ENCODE peak calls at places on chromosomes 1 and 21, in eight cellular contexts. K is astrocyte, Y is SK-N-SH, Z is pancreas, P is prostate gland, E is heart right ventricle, U is lower lobe of right lung, J is esophagus squamous epithelium. A is an unnamed sample. For H3K4me1, the result is how much of the 10 kb centered on the place peaks cover.

GRCh38 chr1:242017580-242018233 is 18.8 kb upstream of the MAP1LC3C start:
- DNase-seq in U (peak), J (no peak), E (peak), K (peak), P (peak), Y (peak), Z (peak), A (no peak)

GRCh38 chr1:36658838-36659237 is 176.1 kb upstream of the CSF3R start:
- DNase-seq in K (no peak), E (no peak), Y (no peak), P (no peak), U (no peak), J (no peak), Z (no peak), A (no peak)

GRCh38 chr1:107727866-107728265 is 237.1 kb downstream of the VAV3 start:
- DNase-seq in P (peak), E (no peak), Z (no peak), Y (peak), U (no peak), J (no peak), K (no peak), A (no peak)

GRCh38 chr1:152244576-152244975 is 20.6 kb upstream of the HRNR start:
- DNase-seq in J (no peak), K (peak), E (no peak), P (no peak), U (no peak), Y (no peak), Z (no peak), A (no peak)

GRCh38 chr1:55143686-55144085 is 71.5 kb downstream of the USP24 start:
- DNase-seq in Z (no peak), E (no peak), U (no peak), K (no peak), Y (no peak), J (no peak), P (no peak), A (no peak)

GRCh38 chr1:207628776-207629175 is 16.2 kb upstream of the CR1L start:
- DNase-seq in K (no peak), U (no peak), P (no peak), Z (no peak), J (no peak), E (no peak), Y (no peak), A (no peak)

GRCh38 chr21:18801468-18801867 is 397.9 kb upstream of the TMPRSS15 start:
- DNase-seq in E (no peak), J (no peak), K (peak), Y (peak), U (no peak), Z (no peak), P (no peak), A (no peak)

GRCh38 chr1:99445486-99445885 is 181.2 kb downstream of the PLPPR4 start:
- DNase-seq in Y (no peak), E (no peak), K (peak), P (no peak), U (no peak), Z (no peak), J (no peak), A (no peak)

GRCh38 chr1:215749423-215749822 is 182.3 kb downstream of the KCTD3 start:
- DNase-seq in Z (no peak), E (no peak), K (peak), U (no peak), P (no peak), J (no peak), Y (no peak), A (no peak)

GRCh38 chr1:234546890-234547788 is 62.8 kb downstream of the IRF2BP2 start:
- DNase-seq in P (no peak), E (no peak), Z (no peak), J (no peak), U (no peak), K (peak), Y (no peak), A (no peak)

GRCh38 chr1:113141650-113142473 is 68.9 kb downstream of the LRIG2 start:
- DNase-seq in E (no peak), U (no peak), Z (no peak), J (no peak), K (peak), P (no peak), Y (no peak), A (no peak)

GRCh38 chr21:29718081-29718815 is 221.5 kb downstream of the GRIK1 start:
- DNase-seq in U (no peak), Z (no peak), P (no peak), E (no peak), J (no peak), Y (no peak), K (peak), A (no peak)

GRCh38 chr1:116836099-116836498 is 73.6 kb upstream of the PTGFRN start:
- DNase-seq in Y (no peak), E (no peak), K (no peak), U (no peak), P (no peak), Z (peak), J (no peak), A (no peak)

GRCh38 chr21:38478782-38479181 is 19.5 kb downstream of the ERG start:
- DNase-seq in U (no peak), Y (no peak), E (no peak), Z (no peak), K (peak), J (no peak), P (no peak), A (no peak)

GRCh38 chr1:93668121-93668520 is 13.5 kb downstream of the BCAR3 start:
- DNase-seq in E (no peak), K (no peak), P (no peak), J (no peak), U (no peak), Z (no peak), Y (no peak), A (no peak)

GRCh38 chr21:37074546-37074945 is 1.5 kb downstream of the TTC3 start:
- DNase-seq in J (no peak), U (no peak), Y (no peak), E (no peak), Z (no peak), P (no peak), K (no peak), A (no peak)

GRCh38 chr1:109509176-109510134 is at the start of gene AMIGO1:
- DNase-seq in Y (peak), U (peak), K (no peak), J (no peak), E (peak), Z (peak), P (peak), A (peak)

GRCh38 chr1:11078631-11079030 is 18.8 kb upstream of the SRM start:
- DNase-seq in K (peak), U (no peak), J (no peak), Z (no peak), E (no peak), Y (no peak), P (no peak), A (no peak)

GRCh38 chr1:204503122-204503912 is 8.7 kb upstream of the PIK3C2B start:
- DNase-seq in J (no peak), Y (no peak), E (peak), K (peak), Z (no peak), U (no peak), P (peak), A (no peak)

GRCh38 chr1:87106867-87107266 is 192.4 kb downstream of the HS2ST1 start:
- DNase-seq in Z (no peak), E (no peak), P (no peak), K (no peak), U (no peak), Y (no peak), J (no peak), A (no peak)

GRCh38 chr1:53465023-53465957 is 6.1 kb downstream of the DMRTB1 start:
- DNase-seq in U (no peak), K (no peak), E (no peak), J (no peak), Z (no peak), P (no peak), Y (peak), A (no peak)

GRCh38 chr1:93604411-93604810 is 77.2 kb downstream of the BCAR3 start:
- DNase-seq in E (no peak), U (no peak), Y (no peak), J (no peak), P (no peak), Z (no peak), K (no peak), A (no peak)

GRCh38 chr21:35035116-35035515 is 14.0 kb downstream of the RUNX1 start:
- DNase-seq in Z (no peak), K (no peak), J (no peak), P (no peak), Y (no peak), E (no peak), U (no peak), A (no peak)

GRCh38 chr1:230825804-230826160 is 42.5 kb downstream of the C1orf198 start:
- DNase-seq in U (no peak), E (no peak), P (no peak), K (no peak), Y (no peak), Z (no peak), J (no peak), A (no peak)

GRCh38 chr1:116697892-116698595 is 30.5 kb upstream of the IGSF3 start:
- DNase-seq in K (no peak), Z (no peak), Y (no peak), E (no peak), P (no peak), U (no peak), J (no peak), A (no peak)

GRCh38 chr1:188668083-188668482 is 1809.6 kb downstream of the BRINP3 start:
- DNase-seq in E (no peak), J (no peak), Y (no peak), P (no peak), Z (no peak), U (no peak), K (no peak), A (no peak)

GRCh38 chr1:75794382-75794781 is 2.3 kb upstream of the MSH4 start:
- DNase-seq in Y (no peak), J (no peak), Z (no peak), K (no peak), P (no peak), U (no peak), E (no peak), A (no peak)

GRCh38 chr1:13813398-13814012 is 113.5 kb downstream of the PRDM2 start:
- DNase-seq in Y (peak), E (no peak), Z (no peak), P (no peak), J (no peak), K (no peak), U (peak), A (no peak)

GRCh38 chr1:201488817-201489581 is 17.9 kb downstream of the CSRP1 start:
- DNase-seq in E (peak), Y (peak), P (no peak), Z (peak), K (peak), U (peak), J (no peak), A (peak)

GRCh38 chr1:53902235-53902920 is 8.4 kb downstream of the DIO1 start:
- DNase-seq in P (no peak), Z (no peak), K (no peak), J (no peak), Y (no peak), U (no peak), E (no peak), A (no peak)

GRCh38 chr1:59759156-59759925 is 55.4 kb upstream of the HOOK1 start:
- DNase-seq in Y (peak), K (peak), J (peak), Z (peak), P (peak), U (peak), E (peak), A (peak)

GRCh38 chr1:160830321-160831153 is 32.1 kb downstream of the CD244 start:
- DNase-seq in Y (peak), E (peak), K (peak), U (peak), Z (peak), J (no peak), P (peak), A (peak)

GRCh38 chr1:180964609-180965008 is 51.9 kb downstream of the KIAA1614 start:
- DNase-seq in E (no peak), J (no peak), U (no peak), Y (no peak), Z (no peak), P (no peak), K (no peak), A (no peak)

GRCh38 chr1:26723013-26723991 is 27.5 kb downstream of the ARID1A start:
- DNase-seq in J (no peak), Z (peak), E (peak), U (peak), K (peak), Y (peak), P (peak), A (peak)

GRCh38 chr1:26724938-26725337 is 29.1 kb downstream of the ARID1A start:
- DNase-seq in U (no peak), J (no peak), Y (no peak), Z (no peak), P (no peak), E (no peak), K (peak), A (no peak)

GRCh38 chr1:26726784-26727183 is 31.0 kb downstream of the ARID1A start:
- DNase-seq in Z (no peak), J (no peak), E (no peak), P (no peak), U (no peak), Y (no peak), K (no peak), A (no peak)

GRCh38 chr1:26721669-26722355 is 26.0 kb downstream of the ARID1A start:
- DNase-seq in K (no peak), P (no peak), J (no peak), Z (no peak), Y (no peak), E (no peak), U (no peak), A (no peak)

GRCh38 chr1:26724118-26724517 is 28.3 kb downstream of the ARID1A start:
- DNase-seq in Z (no peak), J (no peak), P (no peak), U (no peak), Y (no peak), K (no peak), E (no peak), A (no peak)
- H3K4me1 ChIP-seq in Z (under half), J (half or more), P (under half), U (half or more), Y (half or more), K (under half), E (half or more), A (half or more)

GRCh38 chr1:9198538-9199361 is 35.8 kb upstream of the H6PD start:
- DNase-seq in K (peak), E (peak), J (no peak), P (no peak), Y (peak), Z (no peak), U (no peak), A (no peak)
- TF ChIP-seq CTCF in K (peak), E (peak), J (no peak), P (peak), Y (no peak), Z (no peak), U (no peak), A (no peak)

GRCh38 chr1:199160521-199161318 is 521.9 kb downstream of the PTPRC start:
- DNase-seq in Z (no peak), J (no peak), P (no peak), Y (no peak), E (no peak), U (no peak), K (no peak), A (no peak)
- H3K4me1 ChIP-seq in Z (under half), J (under half), P (under half), Y (under half), E (under half), U (under half), K (under half), A (under half)

DNA sequence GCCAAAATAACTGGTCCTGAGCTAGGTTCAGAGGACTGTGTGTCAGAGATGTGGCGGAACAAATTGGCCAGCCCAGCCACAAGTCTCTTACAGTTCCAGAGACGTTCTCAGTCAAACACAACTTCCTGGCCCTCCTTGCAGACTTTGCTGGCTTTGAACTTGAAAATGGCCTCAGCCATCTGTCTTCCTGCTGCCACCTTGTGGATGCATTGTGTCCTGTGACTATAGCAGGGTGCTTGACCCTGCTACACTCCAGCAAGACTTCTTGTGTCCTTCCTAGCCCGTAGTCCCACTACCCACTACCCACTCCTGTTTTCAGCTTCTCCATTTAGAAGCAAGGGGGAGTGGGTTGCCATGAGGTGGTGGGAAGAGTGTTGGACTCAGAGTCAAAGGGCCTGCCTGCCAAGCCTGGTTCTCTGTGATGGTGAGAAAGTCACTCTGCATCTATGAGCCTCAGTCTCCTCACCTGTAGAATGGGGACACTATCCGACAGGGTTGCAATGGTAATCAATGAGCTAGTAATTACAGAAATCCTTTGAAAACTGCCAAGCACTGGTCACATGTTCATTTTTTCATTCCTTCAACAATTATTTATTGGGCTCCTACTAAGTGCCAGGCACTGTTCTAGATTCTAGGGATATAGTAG is 109.9 kb downstream of the IGSF21 start:
- DNase-seq in J (no peak), Z (no peak), K (no peak), Y (peak), E (no peak), U (no peak), P (no peak), A (no peak)
- TF ChIP-seq CTCF in J (no peak), Z (no peak), K (peak), Y (peak), E (peak), U (peak), P (no peak), A (no peak)

GRCh38 chr1:9164919-9165318 is 36.0 kb upstream of the GPR157 start:
- DNase-seq in Y (no peak), Z (no peak), E (no peak), U (no peak), K (no peak), J (no peak), P (no peak), A (no peak)
- H3K4me1 ChIP-seq in Y (under half), Z (under half), E (under half), U (under half), K (half or more), J (under half), P (under half), A (under half)

A was measured in mucosa of descending colon.